ENCODE peak calls at places on chromosomes 2 and 18, in six cellular contexts. P is HCT116, G is HepG2, O is SK-N-SH, M is K562, Q is H1. X is an unnamed sample.

GRCh38 chr2:83069724-83070123 is 1389.4 kb downstream of the SUCLG1 start:
- DNase-seq in G (no peak), Q (no peak), P (no peak), M (peak; percentile 28), O (no peak), X (no peak)

GRCh38 chr2:50746526-50746925 is 285.4 kb downstream of the NRXN1 start:
- DNase-seq in O (peak; percentile 12), G (peak; percentile 22), Q (peak; percentile 64), M (peak; percentile 9), P (peak; percentile 28), X (peak; percentile 10)

GRCh38 chr18:12884521-12885323 is 685 bp upstream of the PTPN2 start:
- DNase-seq in G (no peak), O (no peak), P (no peak), M (no peak), Q (no peak), X (no peak)

GRCh38 chr18:11885278-11885991 is 22.7 kb downstream of the MPPE1 start:
- DNase-seq in Q (no peak), P (no peak), O (no peak), M (no peak), G (peak; percentile 73), X (no peak)

GRCh38 chr2:19643117-19643518 is 258.7 kb downstream of the TTC32 start:
- DNase-seq in O (no peak), Q (no peak), M (no peak), G (no peak), P (no peak), X (no peak)

GRCh38 chr2:106189764-106190468 is 4.2 kb downstream of the UXS1 start:
- DNase-seq in Q (no peak), O (no peak), G (no peak), M (no peak), P (no peak), X (no peak)

GRCh38 chr2:206627632-206628031 is 14.7 kb upstream of the FAM237A start:
- DNase-seq in P (no peak), M (no peak), O (no peak), Q (no peak), G (no peak), X (no peak)

GRCh38 chr2:37656512-37657423 is 14.7 kb downstream of the CDC42EP3 start:
- DNase-seq in G (no peak), Q (no peak), O (no peak), P (no peak), M (no peak), X (no peak)

GRCh38 chr2:108270768-108271506 is 17.8 kb upstream of the SULT1C2 start:
- DNase-seq in O (no peak), P (no peak), Q (no peak), G (peak; percentile 49), M (no peak), X (no peak)

GRCh38 chr2:25537526-25537925 is 135.9 kb downstream of the DTNB start:
- DNase-seq in P (no peak), G (no peak), M (no peak), Q (no peak), O (no peak), X (no peak)

GRCh38 chr2:96137611-96138129 is 632 bp downstream of the ASTL start:
- DNase-seq in P (no peak), Q (no peak), G (no peak), O (no peak), M (no peak), X (no peak)

GRCh38 chr2:69237070-69237670 is 149.9 kb downstream of the GFPT1 start:
- DNase-seq in G (no peak), Q (no peak), P (no peak), O (no peak), M (no peak), X (no peak)

GRCh38 chr2:220341014-220341413 is 713.6 kb downstream of the SLC4A3 start:
- DNase-seq in Q (no peak), O (no peak), G (no peak), P (no peak), M (no peak), X (no peak)

GRCh38 chr2:47373747-47374146 is 29.2 kb upstream of the MSH2 start:
- DNase-seq in P (no peak), Q (no peak), G (peak; percentile 83), O (peak; percentile 71), M (peak; percentile 66), X (peak; percentile 36)

GRCh38 chr2:42141687-42142475 is 27.3 kb upstream of the EML4 start:
- DNase-seq in G (peak; percentile 94), Q (no peak), O (peak; percentile 56), P (no peak), M (peak; percentile 80), X (no peak)

GRCh38 chr2:32865399-32866068 is 81.2 kb upstream of the LTBP1 start:
- DNase-seq in P (peak; percentile 43), Q (no peak), M (no peak), G (no peak), O (no peak), X (no peak)

GRCh38 chr2:120177011-120177621 is 46.1 kb downstream of the TMEM185B start:
- DNase-seq in P (no peak), Q (no peak), O (no peak), M (peak; percentile 51), G (no peak), X (no peak)

GRCh38 chr2:109269956-109270757 is 141.2 kb downstream of the SH3RF3 start:
- DNase-seq in Q (no peak), G (no peak), M (no peak), O (no peak), P (no peak), X (peak; percentile 25)

GRCh38 chr18:50429207-50429948 is 54.5 kb downstream of the SKA1 start:
- DNase-seq in P (peak; percentile 39), Q (no peak), G (peak; percentile 18), O (peak; percentile 37), M (peak; percentile 45), X (peak; percentile 18)

GRCh38 chr2:64672708-64673107 is 19.0 kb upstream of the SERTAD2 start:
- DNase-seq in M (no peak), G (no peak), O (no peak), P (no peak), Q (no peak), X (no peak)

GRCh38 chr2:79105259-79105658 is 15.0 kb upstream of the REG1A start:
- DNase-seq in M (no peak), O (no peak), Q (no peak), G (no peak), P (no peak), X (no peak)

GRCh38 chr18:69588301-69588700 is 187.6 kb downstream of the DOK6 start:
- DNase-seq in Q (no peak), M (no peak), O (no peak), G (peak; percentile 8), P (no peak), X (no peak)
- TF ChIP-seq JUND in Q (no peak), M (no peak), O (no peak), G (no peak), P (no peak), X (no peak)

GRCh38 chr18:77071061-77071460 is 61.5 kb downstream of the MBP start:
- DNase-seq in M (no peak), P (no peak), O (no peak), Q (no peak), G (no peak), X (no peak)
- TF ChIP-seq JUND in M (no peak), P (no peak), O (no peak), Q (no peak), G (no peak), X (no peak)

GRCh38 chr2:219296142-219296541 is 13.1 kb downstream of the PTPRN start:
- DNase-seq in P (no peak), O (no peak), M (peak; percentile 70), Q (no peak), G (no peak), X (no peak)
- TF ChIP-seq JUND in P (no peak), O (no peak), M (no peak), Q (no peak), G (no peak), X (no peak)

GRCh38 chr18:38644875-38645641 is 1079.5 kb upstream of the CELF4 start:
- DNase-seq in M (no peak), O (no peak), P (no peak), Q (no peak), G (no peak), X (no peak)
- TF ChIP-seq JUND in M (no peak), O (no peak), P (no peak), Q (no peak), G (no peak), X (no peak)

DNA sequence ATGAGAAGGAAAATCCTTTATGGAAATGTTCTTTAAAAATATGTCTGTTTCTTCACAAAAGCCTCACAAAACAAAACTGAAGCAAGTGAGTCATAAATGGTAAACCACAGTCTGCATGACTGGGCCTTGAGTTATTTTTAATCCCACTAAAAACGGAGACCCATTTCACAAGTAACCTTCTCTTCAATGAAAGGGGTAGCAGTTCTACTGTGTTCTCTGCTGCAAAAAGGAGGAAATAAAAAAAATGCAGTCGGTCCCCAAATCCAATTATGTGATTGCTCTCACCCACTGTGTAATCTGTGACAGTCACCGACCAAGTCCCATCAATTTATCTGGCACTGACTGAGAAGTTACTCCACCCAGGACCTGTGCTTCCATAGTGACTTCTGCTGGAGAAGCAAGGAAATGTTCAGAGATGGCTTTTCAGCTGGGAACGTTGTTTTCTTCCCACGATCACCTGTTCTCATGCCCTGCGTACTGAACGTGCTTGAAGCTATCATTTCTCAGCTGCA is 79.8 kb upstream of the TMEM200C start:
- DNase-seq in G (no peak), O (no peak), Q (no peak), P (no peak), M (no peak), X (no peak)
- TF ChIP-seq JUND in G (no peak), O (no peak), Q (no peak), P (no peak), M (no peak), X (no peak)

GRCh38 chr18:25351773-25352628 is at the start of gene ZNF521:
- DNase-seq in P (peak; percentile 18), M (peak; percentile 90), G (peak; percentile 40), O (peak; percentile 94), Q (peak; percentile 86), X (peak; percentile 84)

GRCh38 chr18:25349131-25349925 is 2.6 kb downstream of the ZNF521 start:
- DNase-seq in M (no peak), G (no peak), O (peak; percentile 69), Q (peak; percentile 77), P (no peak), X (no peak)

GRCh38 chr18:25351280-25351772 is 640 bp downstream of the ZNF521 start:
- DNase-seq in G (no peak), M (no peak), P (no peak), O (no peak), Q (no peak), X (no peak)

GRCh38 chr18:25349926-25350560 is 1.9 kb downstream of the ZNF521 start:
- DNase-seq in O (peak; percentile 58), G (no peak), M (no peak), Q (peak; percentile 71), P (no peak), X (no peak)

GRCh38 chr18:25350561-25351201 is 1.3 kb downstream of the ZNF521 start:
- DNase-seq in G (no peak), Q (peak; percentile 65), O (peak; percentile 72), P (no peak), M (no peak), X (no peak)
- TF ChIP-seq JUND in G (no peak), Q (no peak), O (no peak), P (no peak), M (no peak), X (no peak)